ENCODE peak calls at places on chromosomes 4 and X, in four cellular contexts. J, V, R and X are unnamed samples.

GRCh38 chr4:140020457-140021361 is 133.3 kb downstream of the MAML3 start:
- DNase-seq in R (peak; percentile 17), V (no peak), J (no peak), X (no peak)

GRCh38 chr4:143230683-143231082 is 46.0 kb downstream of the USP38 start:
- DNase-seq in R (no peak), V (no peak), J (no peak), X (no peak)

GRCh38 chrX:53287493-53288138 is 6.2 kb upstream of the IQSEC2 start:
- DNase-seq in R (peak; percentile 66), V (no peak), J (no peak), X (no peak)

GRCh38 chr4:8939887-8940742 is 68.5 kb upstream of the HMX1 start:
- DNase-seq in V (no peak), R (no peak), J (no peak), X (peak; percentile 19)

GRCh38 chrX:44708470-44708869 is 135.4 kb upstream of the DUSP21 start:
- DNase-seq in V (no peak), J (no peak), R (no peak), X (no peak)

GRCh38 chr4:76078033-76078613 is 3.6 kb downstream of the ART3 start:
- DNase-seq in J (no peak), R (no peak), V (no peak), X (no peak)

GRCh38 chr4:123553733-123554132 is 157.1 kb downstream of the SPRY1 start:
- DNase-seq in J (no peak), R (no peak), V (no peak), X (peak; percentile 83)

GRCh38 chrX:71184803-71185495 is 38.1 kb upstream of the GJB1 start:
- DNase-seq in V (no peak), J (no peak), R (no peak), X (no peak)

GRCh38 chr4:155707251-155707650 is 40.6 kb downstream of the GUCY1A1 start:
- DNase-seq in J (no peak), V (no peak), R (no peak), X (no peak)

GRCh38 chr4:4887426-4887825 is 28.0 kb downstream of the MSX1 start:
- DNase-seq in R (no peak), V (no peak), J (peak; percentile 4), X (no peak)

GRCh38 chr4:144340931-144341330 is 200.4 kb upstream of the GYPA start:
- DNase-seq in V (no peak), J (no peak), R (no peak), X (no peak)

GRCh38 chrX:129933700-129934099 is 27.7 kb downstream of the UTP14A start:
- DNase-seq in V (no peak), J (no peak), R (no peak), X (no peak)

GRCh38 chr4:66687393-66687971 is 857.8 kb downstream of the CENPC start:
- DNase-seq in R (no peak), V (no peak), J (no peak), X (no peak)

GRCh38 chrX:78104447-78105176 is 564 bp downstream of the PGK1 start:
- DNase-seq in J (no peak), V (no peak), R (peak; percentile 31), X (peak; percentile 38)

GRCh38 chr4:80072607-80073361 is at the start of gene ANTXR2:
- DNase-seq in J (peak; percentile 83), R (peak; percentile 98), V (peak; percentile 82), X (peak; percentile 94)

GRCh38 chrX:45267007-45267406 is 66.3 kb upstream of the DIPK2B start:
- DNase-seq in J (no peak), V (no peak), R (no peak), X (no peak)

GRCh38 chr4:179145746-179146530 is 1703.7 kb upstream of the AGA start:
- DNase-seq in V (no peak), J (no peak), R (peak; percentile 47), X (peak; percentile 22)

GRCh38 chrX:17854069-17854468 is 7.0 kb downstream of the RAI2 start:
- DNase-seq in R (no peak), J (no peak), V (no peak), X (no peak)

GRCh38 chrX:41600266-41600665 is 88.5 kb upstream of the GPR34 start:
- DNase-seq in V (no peak), J (no peak), R (peak; percentile 68), X (peak; percentile 22)

GRCh38 chrX:63764946-63765345 is 20.1 kb downstream of the ARHGEF9 start:
- DNase-seq in V (no peak), R (peak; percentile 34), J (no peak), X (no peak)

GRCh38 chr4:53055716-53056413 is 193.7 kb downstream of the RASL11B start:
- DNase-seq in J (no peak), R (no peak), V (no peak), X (no peak)

GRCh38 chr4:83964996-83965541 is 429.2 kb downstream of the GPAT3 start:
- DNase-seq in R (peak; percentile 54), V (no peak), J (no peak), X (peak; percentile 53)

GRCh38 chr4:37421614-37422013 is 177.1 kb downstream of the NWD2 start:
- DNase-seq in V (no peak), J (no peak), R (no peak), X (no peak)

GRCh38 chr4:75630174-75630931 is at the start of gene CDKL2:
- DNase-seq in V (peak; percentile 93), J (peak; percentile 95), R (no peak), X (peak; percentile 95)

GRCh38 chr4:101973331-101973730 is 182.8 kb downstream of the BANK1 start:
- DNase-seq in V (no peak), J (no peak), R (peak; percentile 50), X (no peak)

GRCh38 chrX:149383852-149384251 is 121.3 kb downstream of the IDS start:
- DNase-seq in V (no peak), R (no peak), J (no peak), X (no peak)

DNA sequence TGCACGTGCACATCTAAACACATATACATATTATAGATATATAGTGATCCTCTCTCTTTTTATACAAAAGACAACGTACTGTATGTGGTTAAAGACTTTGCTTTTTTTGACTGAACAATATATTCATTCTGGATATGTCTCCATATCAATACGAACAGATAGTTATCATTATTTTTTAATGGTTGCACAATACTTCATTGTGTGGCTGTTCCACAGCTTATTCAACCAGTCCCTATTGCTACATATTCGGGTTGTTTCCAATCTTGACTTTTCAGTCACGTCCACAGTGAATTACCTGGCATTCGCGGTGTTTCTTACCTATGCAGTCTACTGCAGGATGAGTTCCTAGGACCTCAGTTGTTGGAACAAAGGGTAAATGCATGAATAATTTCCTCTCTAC is 53.1 kb downstream of the FGFBP1 start:
- DNase-seq in R (no peak), V (no peak), J (no peak), X (no peak)
- H4K5ac ChIP-seq in R (no peak overlapping the region), V (no peak overlapping the region), J (no peak overlapping the region), X (no peak overlapping the region)

GRCh38 chr4:54100607-54101189 is 735 bp downstream of the GSX2 start:
- DNase-seq in V (peak; percentile 61), J (peak; percentile 31), R (no peak), X (no peak)

GRCh38 chr4:54099959-54100606 is at the start of gene GSX2:
- DNase-seq in V (peak; percentile 74), J (peak; percentile 53), R (no peak), X (peak; percentile 11)

GRCh38 chr4:54098375-54098774 is 1.6 kb upstream of the GSX2 start:
- DNase-seq in R (no peak), J (no peak), V (no peak), X (peak; percentile 16)

GRCh38 chr4:54101190-54102041 is 1.5 kb downstream of the GSX2 start:
- DNase-seq in V (peak; percentile 70), R (no peak), J (peak; percentile 64), X (peak; percentile 23)

DNA sequence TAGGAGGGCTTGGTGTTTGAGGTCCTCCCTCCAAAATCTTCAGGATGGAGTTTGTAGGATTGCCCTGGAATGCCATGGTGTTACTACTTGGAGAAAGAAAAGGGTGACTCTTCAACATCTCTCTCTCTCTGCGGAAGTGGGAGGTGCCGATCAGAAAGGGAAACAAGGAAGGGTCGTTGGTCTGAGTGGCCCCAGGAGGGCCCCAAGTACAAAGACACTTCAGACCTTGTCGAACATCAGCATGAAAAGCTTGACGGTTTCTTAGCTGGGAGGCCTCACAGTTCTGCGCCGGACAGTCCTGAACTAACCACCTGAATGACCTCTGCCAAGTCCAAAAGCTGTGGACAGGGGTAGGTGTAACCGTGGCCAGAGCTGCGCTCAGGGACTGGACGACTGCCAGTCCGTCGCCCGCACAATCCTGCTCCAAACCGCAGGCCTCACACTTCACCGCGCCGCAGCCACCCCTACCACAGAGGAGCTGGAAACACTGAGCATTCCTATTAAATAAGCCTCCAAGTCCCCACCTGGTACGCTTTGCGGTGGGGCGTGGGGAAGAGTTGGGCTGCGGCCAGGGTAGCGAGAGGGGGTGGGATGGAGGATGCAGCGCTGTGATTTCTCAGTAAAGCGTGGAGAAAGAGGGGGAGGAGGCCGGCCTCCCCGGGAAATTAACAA is 540 bp upstream of the GSX2 start:
- DNase-seq in R (no peak), J (peak; percentile 57), V (peak; percentile 72), X (peak; percentile 29)
- H3K18ac ChIP-seq in R (no peak overlapping the region), J (no peak overlapping the region), V (no peak overlapping the region), X (no peak overlapping the region)

GRCh38 chrX:56765816-56766553 is 36.9 kb downstream of the NBDY start:
- DNase-seq in R (no peak), V (no peak), J (no peak), X (no peak)

GRCh38 chrX:56764153-56764974 is 35.3 kb downstream of the NBDY start:
- DNase-seq in J (peak; percentile 60), V (peak; percentile 53), R (peak; percentile 87), X (peak; percentile 78)

GRCh38 chrX:56763556-56764152 is 34.6 kb downstream of the NBDY start:
- DNase-seq in V (peak; percentile 41), J (peak; percentile 31), R (peak; percentile 75), X (no peak)

GRCh38 chrX:56766554-56767412 is 37.7 kb downstream of the NBDY start:
- DNase-seq in J (peak; percentile 18), V (peak; percentile 6), R (peak; percentile 39), X (peak; percentile 75)

DNA sequence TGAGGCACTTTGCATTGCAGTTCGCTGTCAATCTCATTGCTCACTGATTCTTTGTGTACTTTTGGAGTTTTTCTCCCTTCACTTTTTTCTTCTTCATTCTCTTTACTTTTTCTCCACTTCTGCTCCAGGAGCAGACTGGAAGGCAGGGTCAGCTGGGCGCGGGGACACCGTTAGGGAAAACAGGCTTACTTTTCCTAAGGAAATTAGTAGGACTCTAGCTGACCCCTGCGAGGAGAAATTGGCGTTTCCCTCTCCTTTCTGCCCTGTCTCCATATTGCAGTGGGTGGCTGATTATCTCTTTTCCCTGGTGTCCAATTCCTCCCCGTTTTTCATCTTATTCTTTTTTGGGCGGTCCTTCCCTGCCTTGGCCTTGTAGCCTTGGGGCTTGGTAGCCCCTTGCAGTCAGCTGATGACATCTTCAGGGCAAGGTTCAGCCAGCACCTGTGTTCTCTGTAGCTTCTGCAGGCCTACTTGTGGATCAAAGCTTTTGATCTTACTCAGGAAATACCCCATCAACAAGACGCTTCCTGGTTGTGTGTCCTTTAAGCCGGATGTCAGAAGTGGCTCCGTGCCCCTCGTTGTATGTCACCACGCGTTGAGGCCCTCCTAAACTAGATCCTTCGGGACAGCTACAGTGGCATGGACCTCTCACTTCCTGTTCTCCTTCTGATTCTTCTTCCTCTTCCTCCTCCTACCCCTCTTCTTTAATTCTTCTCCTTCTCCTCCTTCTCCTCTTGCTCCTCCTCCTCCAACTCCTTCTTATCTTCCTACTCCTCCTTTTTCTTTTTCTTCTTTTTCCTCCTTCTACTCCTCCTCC is 36.1 kb downstream of the NBDY start:
- DNase-seq in V (peak; percentile 16), R (no peak), J (peak; percentile 21), X (no peak)
- H3K9ac ChIP-seq in V (no peak overlapping the region), R (no peak overlapping the region), J (no peak overlapping the region), X (no peak overlapping the region)

GRCh38 chr4:60443796-60444195 is 756.3 kb upstream of the ADGRL3 start:
- DNase-seq in V (no peak), J (no peak), R (no peak), X (no peak)
- H4K5ac ChIP-seq in V (no peak overlapping the region), J (no peak overlapping the region), R (no peak overlapping the region), X (no peak overlapping the region)